ENCODE peak calls at places on chromosome 14, in four cellular contexts. C is H1, I is GM12878, U is SK-N-SH. A is an unnamed sample.

GRCh38 chr14:21694425-21694824 is 20.8 kb upstream of the OR4E1 start:
- DNase-seq in C (no peak), U (no peak), I (no peak), A (no peak)

GRCh38 chr14:24351517-24351916 is 11.7 kb upstream of the RIPK3 start:
- DNase-seq in C (no peak), U (no peak), I (no peak), A (no peak)

GRCh38 chr14:106586098-106586704 is 1059.8 kb downstream of the TMEM121 start:
- DNase-seq in U (peak; percentile 36), I (no peak), C (peak; percentile 49), A (peak; percentile 64)

GRCh38 chr14:80564051-80564450 is 352.7 kb upstream of the DIO2 start:
- DNase-seq in I (no peak), U (no peak), C (no peak), A (no peak)

GRCh38 chr14:83568141-83568540 is 1961.8 kb upstream of the FLRT2 start:
- DNase-seq in I (no peak), C (no peak), U (no peak), A (no peak)

GRCh38 chr14:60085085-60085484 is 6.6 kb upstream of the PCNX4 start:
- DNase-seq in C (no peak), I (no peak), U (no peak), A (no peak)

GRCh38 chr14:58171090-58171489 is 19.1 kb upstream of the ARMH4 start:
- DNase-seq in I (peak; percentile 42), U (peak; percentile 70), C (peak; percentile 85), A (peak; percentile 95)

GRCh38 chr14:105863296-105864108 is 337.1 kb downstream of the TMEM121 start:
- DNase-seq in U (no peak), I (no peak), C (no peak), A (no peak)

GRCh38 chr14:69363055-69363454 is 35.0 kb downstream of the ERH start:
- DNase-seq in C (no peak), I (no peak), U (peak; percentile 78), A (no peak)

GRCh38 chr14:67396381-67396965 is 15.5 kb downstream of the PLEK2 start:
- DNase-seq in I (no peak), C (no peak), U (no peak), A (no peak)
- TF ChIP-seq JUND in I (no peak), C (no peak), U (no peak), A (no peak)

GRCh38 chr14:42927313-42927712 is 1320.6 kb downstream of the LRFN5 start:
- DNase-seq in I (no peak), U (no peak), C (no peak), A (peak; percentile 29)

DNA sequence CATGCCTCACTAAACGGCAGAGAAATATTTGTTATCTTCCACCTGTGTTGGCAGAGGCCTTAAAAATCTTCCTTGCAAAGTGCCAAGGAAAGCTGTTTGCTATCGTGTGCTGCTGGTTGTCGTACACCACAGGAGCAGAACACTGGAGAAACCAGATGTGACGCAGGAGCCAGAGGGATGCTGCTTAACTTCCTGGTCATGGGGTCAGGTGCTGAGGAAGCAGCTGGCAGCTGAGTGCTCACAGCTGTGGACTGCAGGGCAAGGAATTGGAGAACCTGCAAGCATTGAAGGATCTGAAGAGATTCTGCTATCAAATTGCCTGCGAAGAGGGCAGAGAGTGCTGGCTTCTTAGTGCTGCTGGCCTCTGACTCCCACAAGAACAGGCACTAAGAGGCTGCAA is 1323.4 kb downstream of the LRFN5 start:
- DNase-seq in I (no peak), C (no peak), U (no peak), A (no peak)
- TF ChIP-seq JUND in I (no peak), C (no peak), U (no peak), A (no peak)

DNA sequence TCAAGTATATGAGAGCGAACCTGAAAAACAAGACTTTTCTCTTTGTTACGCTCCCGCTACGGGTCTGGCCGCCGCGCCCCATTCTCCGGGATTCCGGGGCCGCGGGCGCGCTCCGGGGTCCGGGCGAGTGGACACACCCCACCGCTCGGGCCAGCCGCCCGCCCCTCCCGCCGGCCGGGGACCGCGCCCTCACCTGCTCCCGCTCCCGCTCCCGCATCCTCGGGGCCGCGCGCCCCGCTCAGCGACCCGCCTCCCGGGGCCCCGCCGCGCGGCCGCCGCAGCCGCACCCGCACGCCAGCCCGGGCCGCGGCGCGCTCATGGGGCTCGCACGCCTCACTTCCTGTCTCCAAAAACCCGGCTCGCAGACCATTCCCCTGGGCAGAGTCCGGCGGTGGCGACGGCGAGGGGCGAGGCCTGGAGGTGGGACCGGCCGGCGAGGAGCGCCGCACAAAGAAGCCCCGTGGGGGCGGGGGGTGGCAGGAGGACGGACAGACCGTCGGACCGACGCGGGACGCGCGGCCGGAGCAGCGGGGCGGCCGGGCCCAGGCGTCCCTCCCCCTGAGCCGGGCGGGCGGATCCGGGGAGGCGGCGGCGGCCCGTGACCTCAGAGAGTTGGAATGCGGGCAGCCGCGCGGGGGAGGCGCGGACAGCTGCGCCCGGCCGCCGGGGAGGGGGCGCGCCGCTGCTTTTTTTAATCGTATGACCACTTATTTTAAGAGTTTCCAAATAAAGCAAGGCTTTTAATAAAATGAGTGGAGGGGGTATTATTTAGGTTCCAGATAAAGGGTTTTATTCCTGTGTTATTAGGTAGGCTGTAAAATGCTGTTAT is at the start of gene PTPN21:
- DNase-seq in I (no peak), U (peak; percentile 94), C (peak; percentile 83), A (peak; percentile 88)
- TF ChIP-seq JUND in I (no peak), U (peak; percentile 24), C (peak; percentile 97), A (peak; percentile 38)

GRCh38 chr14:91870001-91870400 is 2.7 kb upstream of the TC2N start:
- DNase-seq in I (no peak), U (no peak), C (no peak), A (no peak)
- TF ChIP-seq JUND in I (no peak), U (no peak), C (no peak), A (no peak)

A was measured in T47D.